ENCODE peak calls at places on chromosomes 7 and 10, in six cellular contexts. One of them, this sample, is unnamed.
A peak's percentile ranks its signal among the peaks of the same experiment; 100 is the strongest.

GRCh38 chr10:62594093-62594520 is 210.4 kb upstream of the ADO start:
- DNase-seq in heart right ventricle: peak; percentile 45
- DNase-seq in AG04450: no peak
- DNase-seq in epithelial cell of esophagus: peak; percentile 65
- DNase-seq in endothelial cell: peak; percentile 62
- DNase-seq in GM20000: peak; percentile 58
- DNase-seq in this sample: no peak

GRCh38 chr10:99630439-99630838 is 10.2 kb upstream of the SLC25A28 start:
- DNase-seq in GM20000: peak; percentile 22
- DNase-seq in endothelial cell: peak; percentile 33
- DNase-seq in AG04450: peak; percentile 20
- DNase-seq in epithelial cell of esophagus: peak; percentile 76
- DNase-seq in heart right ventricle: no peak
- DNase-seq in this sample: no peak

GRCh38 chr10:102470579-102471546 is 19.5 kb upstream of the C10orf95 start:
- DNase-seq in endothelial cell: no peak
- DNase-seq in heart right ventricle: no peak
- DNase-seq in GM20000: no peak
- DNase-seq in epithelial cell of esophagus: no peak
- DNase-seq in AG04450: no peak
- DNase-seq in this sample: no peak

GRCh38 chr7:107404740-107405537 is 64.9 kb upstream of the GPR22 start:
- DNase-seq in heart right ventricle: no peak
- DNase-seq in GM20000: no peak
- DNase-seq in AG04450: no peak
- DNase-seq in endothelial cell: no peak
- DNase-seq in epithelial cell of esophagus: peak; percentile 34
- DNase-seq in this sample: no peak

GRCh38 chr7:105689093-105689819 is 108.0 kb upstream of the EFCAB10 start:
- DNase-seq in endothelial cell: no peak
- DNase-seq in epithelial cell of esophagus: no peak
- DNase-seq in GM20000: no peak
- DNase-seq in AG04450: no peak
- DNase-seq in heart right ventricle: no peak
- DNase-seq in this sample: no peak

GRCh38 chr10:122554576-122554975 is 6.0 kb upstream of the DMBT1 start:
- DNase-seq in GM20000: no peak
- DNase-seq in endothelial cell: no peak
- DNase-seq in epithelial cell of esophagus: no peak
- DNase-seq in AG04450: no peak
- DNase-seq in heart right ventricle: no peak
- DNase-seq in this sample: no peak

GRCh38 chr10:71427246-71427645 is 30.5 kb downstream of the CDH23 start:
- DNase-seq in epithelial cell of esophagus: no peak
- DNase-seq in GM20000: no peak
- DNase-seq in endothelial cell: no peak
- DNase-seq in heart right ventricle: no peak
- DNase-seq in AG04450: no peak
- DNase-seq in this sample: peak; percentile 25

GRCh38 chr7:74312418-74313021 is 23.3 kb downstream of the CLIP2 start:
- DNase-seq in GM20000: no peak
- DNase-seq in epithelial cell of esophagus: peak; percentile 99
- DNase-seq in heart right ventricle: no peak
- DNase-seq in endothelial cell: no peak
- DNase-seq in AG04450: no peak
- DNase-seq in this sample: no peak

GRCh38 chr10:77117501-77117900 is 520.1 kb downstream of the KCNMA1 start:
- DNase-seq in GM20000: no peak
- DNase-seq in AG04450: no peak
- DNase-seq in endothelial cell: no peak
- DNase-seq in epithelial cell of esophagus: no peak
- DNase-seq in heart right ventricle: no peak
- DNase-seq in this sample: no peak

GRCh38 chr7:38757946-38758345 is 126.8 kb upstream of the AMPH start:
- DNase-seq in heart right ventricle: no peak
- DNase-seq in epithelial cell of esophagus: no peak
- DNase-seq in endothelial cell: no peak
- DNase-seq in GM20000: no peak
- DNase-seq in AG04450: no peak
- DNase-seq in this sample: no peak

GRCh38 chr7:39130304-39130703 is 152.6 kb downstream of the POU6F2 start:
- DNase-seq in heart right ventricle: no peak
- DNase-seq in GM20000: no peak
- DNase-seq in endothelial cell: no peak
- DNase-seq in epithelial cell of esophagus: no peak
- DNase-seq in AG04450: no peak
- DNase-seq in this sample: no peak

GRCh38 chr10:30984563-30985328 is 46.9 kb downstream of the ZNF438 start:
- DNase-seq in heart right ventricle: no peak
- DNase-seq in AG04450: no peak
- DNase-seq in GM20000: no peak
- DNase-seq in endothelial cell: no peak
- DNase-seq in epithelial cell of esophagus: peak; percentile 59
- DNase-seq in this sample: no peak

DNA sequence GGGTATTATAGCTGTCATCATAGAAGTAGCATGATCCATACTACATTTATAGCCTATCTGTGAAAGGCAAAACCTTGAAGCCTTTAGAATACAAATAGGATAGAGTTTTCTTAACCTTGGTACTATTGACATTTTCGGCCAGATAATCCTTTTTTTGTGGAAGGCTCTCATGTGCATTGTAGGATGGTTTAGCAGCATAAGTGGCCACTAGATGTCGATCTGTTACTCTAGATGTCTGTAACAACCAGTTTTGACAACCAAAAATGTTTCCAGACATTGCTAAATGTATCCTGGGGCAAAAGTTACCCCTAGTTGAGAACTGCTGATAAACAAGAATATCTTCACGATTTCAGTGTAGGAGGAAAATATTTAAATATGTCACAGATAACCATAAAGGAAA is 319.4 kb upstream of the GALNT17 start:
- DNase-seq in GM20000: no peak
- DNase-seq in AG04450: no peak
- DNase-seq in endothelial cell: no peak
- DNase-seq in epithelial cell of esophagus: no peak
- DNase-seq in heart right ventricle: no peak
- DNase-seq in this sample: no peak
- TF ChIP-seq CTCF in GM20000: no peak
- TF ChIP-seq CTCF in AG04450: no peak
- TF ChIP-seq CTCF in endothelial cell: no peak
- TF ChIP-seq CTCF in epithelial cell of esophagus: peak; percentile 22
- TF ChIP-seq CTCF in heart right ventricle: no peak
- TF ChIP-seq CTCF in this sample: peak; percentile 30

DNA sequence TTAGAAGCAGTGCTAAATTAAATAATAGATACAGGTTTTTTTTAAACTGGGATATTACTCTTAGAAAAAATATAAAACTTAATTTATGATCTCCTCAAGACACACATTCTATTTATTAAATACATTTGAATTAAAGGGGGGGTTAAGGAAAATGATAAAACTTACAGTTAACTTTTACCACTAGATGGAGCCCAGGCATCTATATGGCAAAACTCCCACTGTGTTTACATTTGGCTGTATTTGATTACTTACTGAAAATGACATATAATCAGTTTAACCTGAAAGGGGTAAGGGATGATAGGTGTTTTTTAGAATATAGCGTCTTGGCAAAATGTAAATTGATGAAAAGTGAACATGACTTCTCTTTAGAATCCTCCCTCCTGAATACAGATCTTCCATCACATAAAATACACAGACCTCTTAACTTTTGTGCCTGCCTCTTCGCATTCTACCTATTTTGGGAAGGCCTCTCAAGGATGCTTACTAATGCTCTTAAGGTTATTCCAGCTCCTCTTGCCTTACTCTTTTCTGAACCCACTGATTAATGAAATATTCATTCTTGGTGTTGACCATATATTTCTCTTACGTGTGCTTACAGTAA is 235.7 kb downstream of the AGMO start:
- DNase-seq in GM20000: peak; percentile 3
- DNase-seq in epithelial cell of esophagus: peak; percentile 58
- DNase-seq in AG04450: peak; percentile 3
- DNase-seq in heart right ventricle: no peak
- DNase-seq in endothelial cell: no peak
- DNase-seq in this sample: no peak
- TF ChIP-seq CTCF in GM20000: no peak
- TF ChIP-seq CTCF in epithelial cell of esophagus: peak; percentile 61
- TF ChIP-seq CTCF in AG04450: peak; percentile 70
- TF ChIP-seq CTCF in heart right ventricle: peak; percentile 55
- TF ChIP-seq CTCF in endothelial cell: peak; percentile 60
- TF ChIP-seq CTCF in this sample: peak; percentile 83

GRCh38 chr7:88344956-88345832 is 38.5 kb upstream of the STEAP4 start:
- DNase-seq in GM20000: peak; percentile 8
- DNase-seq in endothelial cell: peak; percentile 62
- DNase-seq in AG04450: peak; percentile 0
- DNase-seq in epithelial cell of esophagus: peak; percentile 51
- DNase-seq in heart right ventricle: peak; percentile 30
- DNase-seq in this sample: no peak
- TF ChIP-seq CTCF in GM20000: peak; percentile 3
- TF ChIP-seq CTCF in endothelial cell: no peak
- TF ChIP-seq CTCF in AG04450: peak; percentile 41
- TF ChIP-seq CTCF in epithelial cell of esophagus: peak; percentile 66
- TF ChIP-seq CTCF in heart right ventricle: peak; percentile 60
- TF ChIP-seq CTCF in this sample: peak; percentile 59

GRCh38 chr7:8785081-8785480 is 351.7 kb downstream of the NXPH1 start:
- DNase-seq in epithelial cell of esophagus: no peak
- DNase-seq in heart right ventricle: no peak
- DNase-seq in GM20000: no peak
- DNase-seq in endothelial cell: no peak
- DNase-seq in AG04450: no peak
- DNase-seq in this sample: no peak

GRCh38 chr7:8781166-8781565 is 347.8 kb downstream of the NXPH1 start:
- DNase-seq in epithelial cell of esophagus: no peak
- DNase-seq in GM20000: no peak
- DNase-seq in AG04450: no peak
- DNase-seq in endothelial cell: no peak
- DNase-seq in heart right ventricle: no peak
- DNase-seq in this sample: no peak

DNA sequence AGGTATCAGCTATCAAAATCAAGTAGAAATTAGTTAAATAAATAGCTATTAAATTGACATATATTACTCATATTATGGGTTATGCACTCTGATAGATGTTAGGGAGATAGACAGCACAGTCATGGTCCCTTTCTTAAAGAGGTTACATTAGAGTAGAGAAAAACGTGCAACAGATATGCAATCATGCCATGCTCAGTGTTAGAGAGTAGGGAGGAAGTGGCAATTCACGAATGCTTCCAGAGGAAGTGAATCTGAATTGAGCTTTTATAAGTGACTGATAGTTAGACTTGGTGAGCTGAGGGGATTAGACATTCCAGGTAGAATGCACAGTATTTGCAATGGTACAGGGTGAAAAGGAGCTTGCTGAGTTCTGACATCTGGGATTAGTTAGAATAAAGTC is 349.8 kb downstream of the NXPH1 start:
- DNase-seq in GM20000: no peak
- DNase-seq in AG04450: no peak
- DNase-seq in endothelial cell: no peak
- DNase-seq in epithelial cell of esophagus: no peak
- DNase-seq in heart right ventricle: no peak
- DNase-seq in this sample: no peak
- TF ChIP-seq CTCF in GM20000: no peak
- TF ChIP-seq CTCF in AG04450: no peak
- TF ChIP-seq CTCF in endothelial cell: no peak
- TF ChIP-seq CTCF in epithelial cell of esophagus: no peak
- TF ChIP-seq CTCF in heart right ventricle: no peak
- TF ChIP-seq CTCF in this sample: no peak

GRCh38 chr7:151495360-151495759 is 24.3 kb downstream of the RHEB start:
- DNase-seq in heart right ventricle: no peak
- DNase-seq in AG04450: no peak
- DNase-seq in epithelial cell of esophagus: peak; percentile 33
- DNase-seq in GM20000: no peak
- DNase-seq in endothelial cell: no peak
- DNase-seq in this sample: no peak
- TF ChIP-seq CTCF in heart right ventricle: no peak
- TF ChIP-seq CTCF in AG04450: no peak
- TF ChIP-seq CTCF in epithelial cell of esophagus: no peak
- TF ChIP-seq CTCF in GM20000: no peak
- TF ChIP-seq CTCF in endothelial cell: no peak
- TF ChIP-seq CTCF in this sample: no peak

GRCh38 chr7:150964593-150965111 is 13.5 kb downstream of the KCNH2 start:
- DNase-seq in endothelial cell: no peak
- DNase-seq in heart right ventricle: peak; percentile 88
- DNase-seq in AG04450: no peak
- DNase-seq in GM20000: no peak
- DNase-seq in epithelial cell of esophagus: no peak
- DNase-seq in this sample: no peak
- TF ChIP-seq CTCF in endothelial cell: peak; percentile 21
- TF ChIP-seq CTCF in heart right ventricle: peak; percentile 20
- TF ChIP-seq CTCF in AG04450: no peak
- TF ChIP-seq CTCF in GM20000: no peak
- TF ChIP-seq CTCF in epithelial cell of esophagus: no peak
- TF ChIP-seq CTCF in this sample: no peak

GRCh38 chr7:50696810-50697582 is 85.7 kb downstream of the GRB10 start:
- DNase-seq in epithelial cell of esophagus: peak; percentile 31
- DNase-seq in AG04450: no peak
- DNase-seq in heart right ventricle: no peak
- DNase-seq in GM20000: no peak
- DNase-seq in endothelial cell: peak; percentile 27
- DNase-seq in this sample: no peak
- TF ChIP-seq CTCF in epithelial cell of esophagus: peak; percentile 66
- TF ChIP-seq CTCF in AG04450: peak; percentile 45
- TF ChIP-seq CTCF in heart right ventricle: peak; percentile 38
- TF ChIP-seq CTCF in GM20000: no peak
- TF ChIP-seq CTCF in endothelial cell: peak; percentile 66
- TF ChIP-seq CTCF in this sample: peak; percentile 53